ENCODE peak calls at places on chromosomes 5 and 9, in five cellular contexts. One of them, this sample, is unnamed.

GRCh38 chr5:6837519-6838110 is 124.4 kb downstream of the TENT4A start:
- DNase-seq in CD8-positive, alpha-beta memory T cell: no peak
- DNase-seq in CD4-positive, alpha-beta T cell: no peak
- DNase-seq in adrenal gland: no peak
- DNase-seq in kidney: no peak
- DNase-seq in this sample: no peak

GRCh38 chr5:54234304-54234938 is 76.0 kb downstream of the ARL15 start:
- DNase-seq in CD8-positive, alpha-beta memory T cell: no peak
- DNase-seq in kidney: no peak
- DNase-seq in adrenal gland: no peak
- DNase-seq in CD4-positive, alpha-beta T cell: no peak
- DNase-seq in this sample: no peak

GRCh38 chr5:115452791-115453190 is 91.8 kb downstream of the FEM1C start:
- DNase-seq in kidney: no peak
- DNase-seq in CD4-positive, alpha-beta T cell: no peak
- DNase-seq in CD8-positive, alpha-beta memory T cell: no peak
- DNase-seq in adrenal gland: no peak
- DNase-seq in this sample: no peak

GRCh38 chr5:131747180-131748105 is 49.4 kb downstream of the FNIP1 start:
- DNase-seq in CD4-positive, alpha-beta T cell: no peak
- DNase-seq in kidney: no peak
- DNase-seq in adrenal gland: no peak
- DNase-seq in CD8-positive, alpha-beta memory T cell: no peak
- DNase-seq in this sample: no peak

GRCh38 chr5:139862803-139863202 is 67.2 kb downstream of the PSD2 start:
- DNase-seq in kidney: peak
- DNase-seq in adrenal gland: no peak
- DNase-seq in CD8-positive, alpha-beta memory T cell: no peak
- DNase-seq in CD4-positive, alpha-beta T cell: no peak
- DNase-seq in this sample: no peak

GRCh38 chr5:37198066-37198465 is 51.1 kb downstream of the CPLANE1 start:
- DNase-seq in kidney: no peak
- DNase-seq in CD4-positive, alpha-beta T cell: no peak
- DNase-seq in adrenal gland: no peak
- DNase-seq in CD8-positive, alpha-beta memory T cell: no peak
- DNase-seq in this sample: no peak

GRCh38 chr9:2109066-2109650 is 94.0 kb downstream of the SMARCA2 start:
- DNase-seq in kidney: no peak
- DNase-seq in CD8-positive, alpha-beta memory T cell: no peak
- DNase-seq in CD4-positive, alpha-beta T cell: no peak
- DNase-seq in adrenal gland: no peak
- DNase-seq in this sample: no peak

GRCh38 chr5:78756853-78757252 is 108.3 kb upstream of the LHFPL2 start:
- DNase-seq in CD4-positive, alpha-beta T cell: no peak
- DNase-seq in CD8-positive, alpha-beta memory T cell: no peak
- DNase-seq in kidney: no peak
- DNase-seq in adrenal gland: no peak
- DNase-seq in this sample: no peak

GRCh38 chr5:142684508-142685031 is 1.3 kb downstream of the FGF1 start:
- DNase-seq in adrenal gland: no peak
- DNase-seq in CD4-positive, alpha-beta T cell: no peak
- DNase-seq in kidney: no peak
- DNase-seq in CD8-positive, alpha-beta memory T cell: no peak
- DNase-seq in this sample: peak

GRCh38 chr9:78006734-78007133 is 24.9 kb downstream of the GNAQ start:
- DNase-seq in CD8-positive, alpha-beta memory T cell: no peak
- DNase-seq in CD4-positive, alpha-beta T cell: no peak
- DNase-seq in adrenal gland: no peak
- DNase-seq in kidney: no peak
- DNase-seq in this sample: no peak

GRCh38 chr5:32058101-32058500 is 116.0 kb downstream of the GOLPH3 start:
- DNase-seq in CD4-positive, alpha-beta T cell: no peak
- DNase-seq in adrenal gland: no peak
- DNase-seq in kidney: no peak
- DNase-seq in CD8-positive, alpha-beta memory T cell: no peak
- DNase-seq in this sample: no peak

GRCh38 chr5:41877408-41877807 is 7.2 kb upstream of the OXCT1 start:
- DNase-seq in adrenal gland: no peak
- DNase-seq in kidney: no peak
- DNase-seq in CD8-positive, alpha-beta memory T cell: no peak
- DNase-seq in CD4-positive, alpha-beta T cell: no peak
- DNase-seq in this sample: no peak
- H3K27ac ChIP-seq in adrenal gland: no peak
- H3K27ac ChIP-seq in kidney: no peak
- H3K27ac ChIP-seq in CD8-positive, alpha-beta memory T cell: no peak
- H3K27ac ChIP-seq in CD4-positive, alpha-beta T cell: no peak
- H3K27ac ChIP-seq in this sample: no peak

DNA sequence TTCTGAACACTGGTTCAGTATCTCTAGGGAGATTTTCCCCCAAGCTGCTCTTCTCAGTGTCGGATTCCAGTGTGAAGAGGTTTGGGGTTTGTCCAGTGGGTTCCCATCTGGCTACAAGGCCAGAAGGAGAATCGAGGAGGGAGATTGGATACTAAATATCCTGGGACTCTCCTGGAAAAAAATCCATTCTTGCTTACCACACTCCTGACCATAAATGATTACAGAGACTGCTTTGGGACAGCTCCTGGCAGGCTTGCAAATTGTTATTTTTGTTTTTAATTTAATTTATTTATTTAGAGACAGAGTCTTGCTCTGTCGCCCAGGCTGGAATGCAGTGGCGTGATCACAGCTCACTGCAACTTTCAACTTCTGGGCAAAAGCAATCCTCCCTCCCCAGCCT is 4.7 kb upstream of the SUSD1 start:
- DNase-seq in kidney: no peak
- DNase-seq in CD8-positive, alpha-beta memory T cell: no peak
- DNase-seq in adrenal gland: no peak
- DNase-seq in CD4-positive, alpha-beta T cell: no peak
- DNase-seq in this sample: no peak
- H3K27ac ChIP-seq in kidney: no peak
- H3K27ac ChIP-seq in CD8-positive, alpha-beta memory T cell: peak
- H3K27ac ChIP-seq in adrenal gland: no peak
- H3K27ac ChIP-seq in CD4-positive, alpha-beta T cell: no peak
- H3K27ac ChIP-seq in this sample: no peak

GRCh38 chr5:67032921-67033664 is 163.5 kb downstream of the CD180 start:
- DNase-seq in adrenal gland: no peak
- DNase-seq in CD8-positive, alpha-beta memory T cell: no peak
- DNase-seq in kidney: no peak
- DNase-seq in CD4-positive, alpha-beta T cell: no peak
- DNase-seq in this sample: no peak

GRCh38 chr5:67037171-67037570 is 159.4 kb downstream of the CD180 start:
- DNase-seq in CD4-positive, alpha-beta T cell: no peak
- DNase-seq in CD8-positive, alpha-beta memory T cell: no peak
- DNase-seq in kidney: no peak
- DNase-seq in adrenal gland: no peak
- DNase-seq in this sample: no peak

GRCh38 chr5:67035098-67035740 is 161.4 kb downstream of the CD180 start:
- DNase-seq in CD4-positive, alpha-beta T cell: no peak
- DNase-seq in CD8-positive, alpha-beta memory T cell: no peak
- DNase-seq in adrenal gland: no peak
- DNase-seq in kidney: no peak
- DNase-seq in this sample: no peak

GRCh38 chr5:67031689-67032088 is 164.9 kb downstream of the CD180 start:
- DNase-seq in CD8-positive, alpha-beta memory T cell: no peak
- DNase-seq in CD4-positive, alpha-beta T cell: no peak
- DNase-seq in kidney: no peak
- DNase-seq in adrenal gland: no peak
- DNase-seq in this sample: no peak

GRCh38 chr5:67033893-67034605 is 162.6 kb downstream of the CD180 start:
- DNase-seq in CD8-positive, alpha-beta memory T cell: no peak
- DNase-seq in adrenal gland: no peak
- DNase-seq in CD4-positive, alpha-beta T cell: no peak
- DNase-seq in kidney: no peak
- DNase-seq in this sample: no peak
- H3K27ac ChIP-seq in CD8-positive, alpha-beta memory T cell: no peak
- H3K27ac ChIP-seq in adrenal gland: no peak
- H3K27ac ChIP-seq in CD4-positive, alpha-beta T cell: no peak
- H3K27ac ChIP-seq in kidney: no peak
- H3K27ac ChIP-seq in this sample: no peak

GRCh38 chr9:71740199-71740598 is 28.1 kb downstream of the CEMIP2 start:
- DNase-seq in CD4-positive, alpha-beta T cell: no peak
- DNase-seq in CD8-positive, alpha-beta memory T cell: no peak
- DNase-seq in kidney: no peak
- DNase-seq in adrenal gland: no peak
- DNase-seq in this sample: no peak
- H3K27ac ChIP-seq in CD4-positive, alpha-beta T cell: no peak
- H3K27ac ChIP-seq in CD8-positive, alpha-beta memory T cell: no peak
- H3K27ac ChIP-seq in kidney: no peak
- H3K27ac ChIP-seq in adrenal gland: no peak
- H3K27ac ChIP-seq in this sample: no peak

GRCh38 chr5:107457881-107458280 is 212.9 kb downstream of the EFNA5 start:
- DNase-seq in CD8-positive, alpha-beta memory T cell: no peak
- DNase-seq in CD4-positive, alpha-beta T cell: no peak
- DNase-seq in kidney: no peak
- DNase-seq in adrenal gland: no peak
- DNase-seq in this sample: no peak

GRCh38 chr5:107457138-107457537 is 213.6 kb downstream of the EFNA5 start:
- DNase-seq in CD4-positive, alpha-beta T cell: no peak
- DNase-seq in kidney: no peak
- DNase-seq in adrenal gland: no peak
- DNase-seq in CD8-positive, alpha-beta memory T cell: no peak
- DNase-seq in this sample: no peak

GRCh38 chr5:107458322-107458721 is 212.4 kb downstream of the EFNA5 start:
- DNase-seq in CD4-positive, alpha-beta T cell: no peak
- DNase-seq in CD8-positive, alpha-beta memory T cell: no peak
- DNase-seq in adrenal gland: no peak
- DNase-seq in kidney: no peak
- DNase-seq in this sample: no peak

GRCh38 chr5:107456281-107456715 is 214.4 kb downstream of the EFNA5 start:
- DNase-seq in adrenal gland: no peak
- DNase-seq in CD8-positive, alpha-beta memory T cell: no peak
- DNase-seq in kidney: no peak
- DNase-seq in CD4-positive, alpha-beta T cell: no peak
- DNase-seq in this sample: no peak

GRCh38 chr5:107455111-107455544 is 215.6 kb downstream of the EFNA5 start:
- DNase-seq in adrenal gland: no peak
- DNase-seq in CD4-positive, alpha-beta T cell: no peak
- DNase-seq in kidney: no peak
- DNase-seq in CD8-positive, alpha-beta memory T cell: no peak
- DNase-seq in this sample: no peak
- H3K27ac ChIP-seq in adrenal gland: no peak
- H3K27ac ChIP-seq in CD4-positive, alpha-beta T cell: no peak
- H3K27ac ChIP-seq in kidney: no peak
- H3K27ac ChIP-seq in CD8-positive, alpha-beta memory T cell: no peak
- H3K27ac ChIP-seq in this sample: no peak

GRCh38 chr9:130638278-130639118 is 25.9 kb upstream of the PRDM12 start:
- DNase-seq in adrenal gland: no peak
- DNase-seq in CD8-positive, alpha-beta memory T cell: no peak
- DNase-seq in kidney: no peak
- DNase-seq in CD4-positive, alpha-beta T cell: no peak
- DNase-seq in this sample: no peak
- H3K27ac ChIP-seq in adrenal gland: no peak
- H3K27ac ChIP-seq in CD8-positive, alpha-beta memory T cell: no peak
- H3K27ac ChIP-seq in kidney: no peak
- H3K27ac ChIP-seq in CD4-positive, alpha-beta T cell: no peak
- H3K27ac ChIP-seq in this sample: no peak

GRCh38 chr5:128408622-128409021 is 129.4 kb downstream of the FBN2 start:
- DNase-seq in adrenal gland: no peak
- DNase-seq in CD4-positive, alpha-beta T cell: no peak
- DNase-seq in CD8-positive, alpha-beta memory T cell: no peak
- DNase-seq in kidney: no peak
- DNase-seq in this sample: no peak

GRCh38 chr5:128412145-128412930 is 125.7 kb downstream of the FBN2 start:
- DNase-seq in adrenal gland: no peak
- DNase-seq in kidney: no peak
- DNase-seq in CD4-positive, alpha-beta T cell: no peak
- DNase-seq in CD8-positive, alpha-beta memory T cell: no peak
- DNase-seq in this sample: no peak

GRCh38 chr5:128409401-128409800 is 128.6 kb downstream of the FBN2 start:
- DNase-seq in CD4-positive, alpha-beta T cell: no peak
- DNase-seq in adrenal gland: no peak
- DNase-seq in kidney: no peak
- DNase-seq in CD8-positive, alpha-beta memory T cell: no peak
- DNase-seq in this sample: no peak

GRCh38 chr5:128414469-128414868 is 123.6 kb downstream of the FBN2 start:
- DNase-seq in CD4-positive, alpha-beta T cell: no peak
- DNase-seq in kidney: no peak
- DNase-seq in CD8-positive, alpha-beta memory T cell: no peak
- DNase-seq in adrenal gland: no peak
- DNase-seq in this sample: no peak

GRCh38 chr5:128413356-128413755 is 124.7 kb downstream of the FBN2 start:
- DNase-seq in kidney: no peak
- DNase-seq in CD8-positive, alpha-beta memory T cell: no peak
- DNase-seq in adrenal gland: no peak
- DNase-seq in CD4-positive, alpha-beta T cell: no peak
- DNase-seq in this sample: no peak
- H3K27ac ChIP-seq in kidney: no peak
- H3K27ac ChIP-seq in CD8-positive, alpha-beta memory T cell: no peak
- H3K27ac ChIP-seq in adrenal gland: no peak
- H3K27ac ChIP-seq in CD4-positive, alpha-beta T cell: no peak
- H3K27ac ChIP-seq in this sample: no peak

GRCh38 chr9:116940614-116941215 is 253.6 kb downstream of the TRIM32 start:
- DNase-seq in CD4-positive, alpha-beta T cell: no peak
- DNase-seq in kidney: no peak
- DNase-seq in adrenal gland: no peak
- DNase-seq in CD8-positive, alpha-beta memory T cell: no peak
- DNase-seq in this sample: no peak
- H3K27ac ChIP-seq in CD4-positive, alpha-beta T cell: no peak
- H3K27ac ChIP-seq in kidney: no peak
- H3K27ac ChIP-seq in adrenal gland: no peak
- H3K27ac ChIP-seq in CD8-positive, alpha-beta memory T cell: no peak
- H3K27ac ChIP-seq in this sample: no peak

GRCh38 chr9:38650564-38650963 is 30.2 kb upstream of the ANKRD18A start:
- DNase-seq in kidney: no peak
- DNase-seq in CD4-positive, alpha-beta T cell: no peak
- DNase-seq in adrenal gland: no peak
- DNase-seq in CD8-positive, alpha-beta memory T cell: no peak
- DNase-seq in this sample: no peak

GRCh38 chr9:38652044-38652443 is 31.6 kb upstream of the ANKRD18A start:
- DNase-seq in CD4-positive, alpha-beta T cell: no peak
- DNase-seq in kidney: no peak
- DNase-seq in CD8-positive, alpha-beta memory T cell: no peak
- DNase-seq in adrenal gland: no peak
- DNase-seq in this sample: no peak

GRCh38 chr9:38649731-38650363 is 29.5 kb upstream of the ANKRD18A start:
- DNase-seq in CD8-positive, alpha-beta memory T cell: no peak
- DNase-seq in adrenal gland: no peak
- DNase-seq in CD4-positive, alpha-beta T cell: no peak
- DNase-seq in kidney: no peak
- DNase-seq in this sample: no peak

GRCh38 chr9:38652486-38652885 is 32.1 kb upstream of the ANKRD18A start:
- DNase-seq in CD8-positive, alpha-beta memory T cell: no peak
- DNase-seq in adrenal gland: no peak
- DNase-seq in CD4-positive, alpha-beta T cell: no peak
- DNase-seq in kidney: no peak
- DNase-seq in this sample: no peak

GRCh38 chr9:38651400-38652042 is 31.1 kb upstream of the ANKRD18A start:
- DNase-seq in kidney: no peak
- DNase-seq in adrenal gland: no peak
- DNase-seq in CD8-positive, alpha-beta memory T cell: no peak
- DNase-seq in CD4-positive, alpha-beta T cell: no peak
- DNase-seq in this sample: no peak
- H3K27ac ChIP-seq in kidney: no peak
- H3K27ac ChIP-seq in adrenal gland: no peak
- H3K27ac ChIP-seq in CD8-positive, alpha-beta memory T cell: no peak
- H3K27ac ChIP-seq in CD4-positive, alpha-beta T cell: no peak
- H3K27ac ChIP-seq in this sample: no peak

GRCh38 chr9:108933231-108933630 is 693 bp downstream of the ELP1 start:
- DNase-seq in CD4-positive, alpha-beta T cell: no peak
- DNase-seq in adrenal gland: no peak
- DNase-seq in kidney: no peak
- DNase-seq in CD8-positive, alpha-beta memory T cell: no peak
- DNase-seq in this sample: no peak
- H3K27ac ChIP-seq in CD4-positive, alpha-beta T cell: peak
- H3K27ac ChIP-seq in adrenal gland: peak
- H3K27ac ChIP-seq in kidney: peak
- H3K27ac ChIP-seq in CD8-positive, alpha-beta memory T cell: peak
- H3K27ac ChIP-seq in this sample: peak

This sample was measured in substantia nigra.